ENCODE peak calls at places on chromosomes 1 and 21, in eight cellular contexts. F is AG04450; D is activated T-cell treated with anti-CD3 and anti-CD28 coated beads, Interleukin-2, amount 50 U/mL, for 1 hour; Q is body of pancreas; G is brain microvascular endothelial cell; X is stimulated activated CD8-positive, alpha-beta memory T cell treated with anti-CD3 and anti-CD28 coated beads, Interleukin-2, amount 100 ng/mL, for 1 hour; Z is epithelial cell of esophagus; A is lung. W is an unnamed sample.

GRCh38 chr1:172024516-172024915 is 183.2 kb downstream of the DNM3 start:
- DNase-seq in F (no peak), D (no peak), Q (no peak), G (no peak), X (no peak), Z (peak; percentile 96), A (no peak), W (no peak)

GRCh38 chr1:67564193-67564592 is 120.8 kb upstream of the GADD45A start:
- DNase-seq in F (no peak), D (no peak), Q (no peak), G (no peak), X (no peak), Z (no peak), A (no peak), W (no peak)

GRCh38 chr1:28926629-28927441 is 12.5 kb downstream of the EPB41 start:
- DNase-seq in F (no peak), D (no peak), Q (no peak), G (no peak), X (no peak), Z (no peak), A (no peak), W (peak; percentile 88)

GRCh38 chr1:175894543-175894942 is 151.1 kb upstream of the TNR start:
- DNase-seq in F (no peak), D (no peak), Q (no peak), G (no peak), X (no peak), Z (no peak), A (no peak), W (no peak)

GRCh38 chr1:13814131-13814530 is 114.1 kb downstream of the PRDM2 start:
- DNase-seq in F (no peak), D (no peak), Q (no peak), G (no peak), X (no peak), Z (no peak), A (no peak), W (no peak)

GRCh38 chr1:36761073-36761472 is 273.2 kb downstream of the GRIK3 start:
- DNase-seq in F (no peak), D (no peak), Q (no peak), G (no peak), X (no peak), Z (no peak), A (no peak), W (no peak)

GRCh38 chr21:37365657-37366487 is 701 bp upstream of the DYRK1A start:
- DNase-seq in F (no peak), D (peak; percentile 80), Q (peak; percentile 77), G (peak; percentile 20), X (no peak), Z (peak; percentile 80), A (peak; percentile 60), W (peak; percentile 84)

GRCh38 chr1:26119892-26120608 is 8.4 kb downstream of the PDIK1L start:
- DNase-seq in F (no peak), D (no peak), Q (no peak), G (no peak), X (no peak), Z (no peak), A (no peak), W (no peak)

GRCh38 chr1:157291083-157291482 is 152.9 kb upstream of the ETV3 start:
- DNase-seq in F (no peak), D (no peak), Q (no peak), G (no peak), X (no peak), Z (no peak), A (no peak), W (no peak)

GRCh38 chr1:200510228-200510623 is 100.4 kb upstream of the ZNF281 start:
- DNase-seq in F (peak; percentile 74), D (peak; percentile 44), Q (peak; percentile 79), G (peak; percentile 67), X (peak; percentile 47), Z (peak; percentile 81), A (peak; percentile 73), W (peak; percentile 93)

GRCh38 chr1:25890249-25891034 is 14.9 kb upstream of the PAQR7 start:
- DNase-seq in F (no peak), D (no peak), Q (peak; percentile 67), G (peak; percentile 22), X (no peak), Z (peak; percentile 98), A (peak; percentile 63), W (peak; percentile 33)

GRCh38 chr1:200414657-200415056 is 4.8 kb upstream of the ZNF281 start:
- DNase-seq in F (no peak), D (no peak), Q (no peak), G (no peak), X (no peak), Z (no peak), A (no peak), W (no peak)

GRCh38 chr1:9207086-9207485 is 27.5 kb upstream of the H6PD start:
- DNase-seq in F (no peak), D (no peak), Q (no peak), G (peak; percentile 90), X (no peak), Z (no peak), A (no peak), W (no peak)

GRCh38 chr1:31871703-31872102 is 55.9 kb upstream of the SPOCD1 start:
- DNase-seq in F (no peak), D (no peak), Q (no peak), G (no peak), X (no peak), Z (no peak), A (no peak), W (no peak)

GRCh38 chr1:90821152-90821792 is 104.2 kb upstream of the BARHL2 start:
- DNase-seq in F (no peak), D (no peak), Q (no peak), G (no peak), X (no peak), Z (peak; percentile 84), A (no peak), W (no peak)

GRCh38 chr1:153934746-153935145 is 11.8 kb downstream of the DENND4B start:
- DNase-seq in F (no peak), D (no peak), Q (no peak), G (no peak), X (no peak), Z (no peak), A (no peak), W (no peak)

GRCh38 chr1:112501810-112502641 is 6.7 kb upstream of the WNT2B start:
- DNase-seq in F (no peak), D (peak; percentile 70), Q (peak; percentile 62), G (peak; percentile 53), X (no peak), Z (peak; percentile 70), A (peak; percentile 61), W (peak; percentile 78)

GRCh38 chr1:108848802-108849201 is 8.1 kb downstream of the AKNAD1 start:
- DNase-seq in F (no peak), D (no peak), Q (no peak), G (no peak), X (no peak), Z (no peak), A (no peak), W (no peak)